ENCODE peak calls at places on chromosomes 4 and X, in eight cellular contexts. E is nephron progenitor cell; X is dorsolateral prefrontal cortex; N is CD4-positive, alpha-beta T cell; O is left ventricle myocardium inferior; A is brain microvascular endothelial cell; I is foreskin fibroblast; B is heart left ventricle. G is an unnamed sample.
A peak's percentile ranks its signal among the peaks of the same experiment; 100 is the strongest.

GRCh38 chr4:45079616-45080015 is 353.3 kb upstream of the GNPDA2 start:
- DNase-seq in E (no peak), X (no peak), N (no peak), O (no peak), A (no peak), I (no peak), B (no peak), G (no peak)

GRCh38 chr4:1504786-1505500 is 98.7 kb upstream of the NKX1-1 start:
- DNase-seq in E (no peak), X (peak; percentile 21), N (no peak), O (no peak), A (no peak), I (no peak), B (no peak), G (no peak)

GRCh38 chrX:116239944-116240391 is 69.4 kb downstream of the AGTR2 start:
- DNase-seq in E (no peak), X (no peak), N (no peak), O (no peak), A (no peak), I (peak; percentile 27), B (no peak), G (no peak)

GRCh38 chrX:85503258-85504158 is 124.0 kb upstream of the POF1B start:
- DNase-seq in E (no peak), X (no peak), N (no peak), O (no peak), A (no peak), I (no peak), B (no peak), G (no peak)

GRCh38 chr4:86769794-86770193 is 79.4 kb downstream of the SLC10A6 start:
- DNase-seq in E (no peak), X (no peak), N (no peak), O (no peak), A (no peak), I (no peak), B (no peak), G (no peak)

GRCh38 chrX:154531626-154532025 is 15.0 kb downstream of the G6PD start:
- DNase-seq in E (no peak), X (no peak), N (no peak), O (no peak), A (no peak), I (peak; percentile 41), B (no peak), G (no peak)

GRCh38 chr4:72969957-72970356 is 99.6 kb downstream of the COX18 start:
- DNase-seq in E (no peak), X (no peak), N (no peak), O (no peak), A (no peak), I (peak; percentile 21), B (peak; percentile 31), G (peak; percentile 7)

GRCh38 chrX:85922821-85923220 is 124.5 kb downstream of the CHM start:
- DNase-seq in E (no peak), X (no peak), N (no peak), O (no peak), A (peak; percentile 25), I (peak; percentile 81), B (no peak), G (no peak)

GRCh38 chrX:40006025-40007017 is 91.4 kb downstream of the BCOR start:
- DNase-seq in E (peak; percentile 73), X (no peak), N (peak; percentile 0), O (peak; percentile 56), A (no peak), I (peak; percentile 59), B (peak; percentile 65), G (peak; percentile 29)

GRCh38 chrX:107678957-107679740 is 50.8 kb downstream of the PRPS1 start:
- DNase-seq in E (no peak), X (no peak), N (peak; percentile 61), O (peak; percentile 83), A (peak; percentile 78), I (peak; percentile 89), B (peak; percentile 78), G (peak; percentile 83)

GRCh38 chr4:107478327-107478946 is 241.6 kb downstream of the PAPSS1 start:
- DNase-seq in E (no peak), X (no peak), N (no peak), O (no peak), A (no peak), I (no peak), B (no peak), G (no peak)

GRCh38 chr4:89303177-89303576 is 4.4 kb downstream of the GPRIN3 start:
- DNase-seq in E (no peak), X (no peak), N (no peak), O (no peak), A (no peak), I (no peak), B (peak; percentile 44), G (peak; percentile 65)

GRCh38 chrX:124289443-124289842 is 43.0 kb upstream of the TEX13D start:
- DNase-seq in E (no peak), X (no peak), N (no peak), O (no peak), A (no peak), I (no peak), B (no peak), G (no peak)

GRCh38 chrX:39327255-39327654 is 526.0 kb downstream of the MID1IP1 start:
- DNase-seq in E (no peak), X (no peak), N (no peak), O (no peak), A (no peak), I (no peak), B (no peak), G (no peak)

GRCh38 chr4:101711590-101712255 is 78.8 kb upstream of the BANK1 start:
- DNase-seq in E (no peak), X (no peak), N (no peak), O (no peak), A (no peak), I (peak; percentile 36), B (no peak), G (no peak)

DNA sequence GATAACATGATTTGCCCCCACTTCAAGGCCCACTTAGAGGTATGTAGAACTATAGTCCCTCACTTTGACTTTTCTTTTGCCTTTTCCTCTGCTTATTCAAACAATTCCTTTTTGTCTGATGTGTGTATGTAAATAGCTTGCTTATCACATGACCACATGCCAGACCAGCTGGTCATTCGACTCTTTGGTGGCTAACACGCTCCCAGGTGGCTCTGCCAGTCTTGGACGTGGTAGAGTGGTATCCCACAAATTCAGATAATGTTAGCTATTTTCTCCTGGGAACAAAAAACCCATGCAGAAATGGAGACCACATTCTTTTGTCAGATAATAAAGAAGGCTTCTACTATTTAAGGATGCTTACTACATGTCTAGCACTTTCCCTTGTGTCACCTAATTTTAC is 47.9 kb downstream of the ARHGAP24 start:
- DNase-seq in E (no peak), X (no peak), N (no peak), O (no peak), A (no peak), I (no peak), B (no peak), G (no peak)
- TF ChIP-seq CTCF in E (no peak), X (no peak), N (no peak), O (no peak), A (no peak), I (no peak), B (no peak), G (no peak)

GRCh38 chrX:53452812-53453211 is 18.6 kb upstream of the HSD17B10 start:
- DNase-seq in E (no peak), X (no peak), N (no peak), O (no peak), A (no peak), I (no peak), B (no peak), G (no peak)

GRCh38 chrX:53456254-53456653 is 22.1 kb upstream of the HSD17B10 start:
- DNase-seq in E (no peak), X (no peak), N (no peak), O (no peak), A (no peak), I (peak; percentile 74), B (no peak), G (no peak)

DNA sequence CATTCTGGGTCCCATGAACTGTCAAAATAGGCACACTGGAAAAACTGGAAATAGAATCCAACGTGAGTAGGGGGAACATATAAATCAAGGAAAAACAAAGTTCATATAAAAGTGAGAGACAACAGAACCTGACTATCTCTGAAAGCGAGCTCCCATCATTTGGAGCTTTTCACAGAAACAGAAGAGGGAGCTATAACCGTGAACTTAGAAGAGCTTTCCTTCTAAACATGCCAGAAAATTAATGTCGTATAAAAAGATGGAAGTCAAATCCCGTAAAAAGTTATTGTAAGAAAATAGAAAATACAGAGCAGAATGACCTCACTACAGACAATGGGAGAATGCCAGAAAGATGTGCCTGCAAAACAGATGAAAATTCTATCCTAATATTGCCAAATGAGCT is 23.9 kb upstream of the HSD17B10 start:
- DNase-seq in E (no peak), X (no peak), N (no peak), O (no peak), A (no peak), I (peak; percentile 52), B (no peak), G (no peak)
- TF ChIP-seq CTCF in E (no peak), X (no peak), N (no peak), O (no peak), A (peak; percentile 27), I (peak; percentile 28), B (no peak), G (no peak)

DNA sequence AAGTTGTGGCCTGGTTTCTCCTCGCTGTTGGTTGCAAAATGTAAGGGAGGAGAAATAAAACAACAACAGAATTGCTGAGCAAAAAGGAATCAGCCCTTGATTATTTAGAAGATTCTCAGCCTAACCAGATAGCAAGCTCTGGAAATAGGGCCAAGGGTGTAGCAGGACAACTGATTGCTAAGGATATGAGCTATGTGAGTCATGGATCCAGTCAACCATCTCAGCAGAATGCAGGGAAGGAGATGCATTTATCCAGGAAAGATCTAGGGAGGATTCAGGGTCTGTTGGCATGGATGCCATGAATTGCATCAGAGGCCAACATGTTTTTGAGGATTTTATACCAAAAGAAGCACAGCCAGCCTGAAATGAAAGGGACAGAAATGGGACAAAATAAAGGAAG is 2.2 kb upstream of the XAGE3 start:
- DNase-seq in E (no peak), X (no peak), N (no peak), O (no peak), A (no peak), I (peak; percentile 48), B (no peak), G (no peak)
- TF ChIP-seq CTCF in E (no peak), X (no peak), N (no peak), O (no peak), A (no peak), I (no peak), B (no peak), G (no peak)

GRCh38 chr4:139084425-139085093 is 69.0 kb downstream of the NOCT start:
- DNase-seq in E (peak; percentile 86), X (no peak), N (no peak), O (no peak), A (no peak), I (no peak), B (no peak), G (no peak)

GRCh38 chr4:139082750-139083532 is 67.4 kb downstream of the NOCT start:
- DNase-seq in E (peak; percentile 89), X (peak; percentile 95), N (peak; percentile 83), O (peak; percentile 93), A (peak; percentile 98), I (peak; percentile 99), B (peak; percentile 95), G (peak; percentile 97)

GRCh38 chr4:139085141-139085540 is 69.6 kb downstream of the NOCT start:
- DNase-seq in E (no peak), X (no peak), N (no peak), O (no peak), A (no peak), I (peak; percentile 37), B (no peak), G (no peak)

GRCh38 chr4:139078926-139079325 is 63.3 kb downstream of the NOCT start:
- DNase-seq in E (no peak), X (no peak), N (no peak), O (no peak), A (no peak), I (no peak), B (no peak), G (no peak)

GRCh38 chr4:139083533-139084424 is 68.2 kb downstream of the NOCT start:
- DNase-seq in E (peak; percentile 67), X (peak; percentile 88), N (peak; percentile 65), O (peak; percentile 87), A (peak; percentile 86), I (peak; percentile 98), B (peak; percentile 92), G (peak; percentile 89)
- TF ChIP-seq CTCF in E (no peak), X (no peak), N (no peak), O (peak; percentile 58), A (peak; percentile 31), I (peak; percentile 15), B (peak; percentile 37), G (peak; percentile 49)